ENCODE peak calls at places on chromosome 22, in eight cellular contexts. M is bronchial epithelial cell, B is astrocyte of the spinal cord, C is coronary artery, P is GM12865, F is left ventricle myocardium inferior, G is omental fat pad, E is HCT116. X is an unnamed sample.

GRCh38 chr22:48079505-48080295 is 1317.2 kb downstream of the TBC1D22A start:
- DNase-seq in M (no peak), B (no peak), C (no peak), P (no peak), F (no peak), G (no peak), E (no peak), X (no peak)

GRCh38 chr22:23574877-23575276 is 5.2 kb downstream of the IGLL1 start:
- DNase-seq in M (no peak), B (no peak), C (no peak), P (no peak), F (no peak), G (no peak), E (no peak), X (no peak)

GRCh38 chr22:36439481-36440271 is 41.8 kb downstream of the TXN2 start:
- DNase-seq in M (peak), B (peak), C (no peak), P (no peak), F (peak), G (no peak), E (no peak), X (peak)

GRCh38 chr22:49398115-49398514 is 429.6 kb downstream of the BRD1 start:
- DNase-seq in M (no peak), B (no peak), C (no peak), P (no peak), F (no peak), G (no peak), E (no peak), X (peak)

GRCh38 chr22:46377566-46378498 is 42.3 kb downstream of the TRMU start:
- DNase-seq in M (peak), B (no peak), C (no peak), P (no peak), F (no peak), G (no peak), E (peak), X (no peak)

GRCh38 chr22:41290262-41291221 is 4.6 kb upstream of the RANGAP1 start:
- DNase-seq in M (peak), B (peak), C (no peak), P (no peak), F (no peak), G (no peak), E (no peak), X (no peak)

GRCh38 chr22:45971389-45972028 is 5.5 kb downstream of the WNT7B start:
- DNase-seq in M (no peak), B (no peak), C (no peak), P (no peak), F (no peak), G (no peak), E (no peak), X (no peak)

GRCh38 chr22:48378673-48379072 is 1449.0 kb downstream of the BRD1 start:
- DNase-seq in M (no peak), B (no peak), C (peak), P (no peak), F (no peak), G (no peak), E (no peak), X (peak)

GRCh38 chr22:38218661-38219331 is 17.0 kb downstream of the MAFF start:
- DNase-seq in M (peak), B (peak), C (peak), P (peak), F (peak), G (peak), E (peak), X (peak)

GRCh38 chr22:37442537-37442936 is 15.3 kb upstream of the ELFN2 start:
- DNase-seq in M (peak), B (peak), C (no peak), P (peak), F (no peak), G (no peak), E (peak), X (no peak)

GRCh38 chr22:46044718-46045458 is 67.9 kb upstream of the WNT7B start:
- DNase-seq in M (no peak), B (no peak), C (peak), P (no peak), F (peak), G (peak), E (no peak), X (no peak)

GRCh38 chr22:35835998-35836691 is 118.5 kb downstream of the APOL5 start:
- DNase-seq in M (peak), B (peak), C (no peak), P (no peak), F (peak), G (no peak), E (peak), X (no peak)

GRCh38 chr22:46064966-46065666 is 85.2 kb upstream of the PPARA start:
- DNase-seq in M (no peak), B (peak), C (peak), P (no peak), F (peak), G (no peak), E (no peak), X (no peak)

GRCh38 chr22:39253427-39254070 is 8.8 kb upstream of the PDGFB start:
- DNase-seq in M (peak), B (peak), C (no peak), P (peak), F (peak), G (no peak), E (peak), X (no peak)

GRCh38 chr22:23193420-23193819 is 13.1 kb downstream of the BCR start:
- DNase-seq in M (no peak), B (no peak), C (no peak), P (no peak), F (no peak), G (no peak), E (no peak), X (no peak)

GRCh38 chr22:50507421-50507990 is at the start of gene LMF2:
- DNase-seq in M (peak), B (no peak), C (peak), P (no peak), F (peak), G (peak), E (no peak), X (peak)

GRCh38 chr22:47595122-47595521 is 832.7 kb downstream of the TBC1D22A start:
- DNase-seq in M (no peak), B (no peak), C (no peak), P (no peak), F (no peak), G (no peak), E (no peak), X (peak)

GRCh38 chr22:49626361-49627216 is 201.1 kb downstream of the BRD1 start:
- DNase-seq in M (no peak), B (no peak), C (no peak), P (no peak), F (no peak), G (no peak), E (no peak), X (no peak)

GRCh38 chr22:34414467-34415440 is 494.5 kb upstream of the LARGE1 start:
- DNase-seq in M (peak), B (no peak), C (no peak), P (peak), F (no peak), G (no peak), E (peak), X (no peak)

GRCh38 chr22:30212363-30212995 is 34.1 kb downstream of the LIF start:
- DNase-seq in M (peak), B (peak), C (no peak), P (no peak), F (no peak), G (peak), E (peak), X (no peak)
- TF ChIP-seq CTCF in M (no peak), B (peak), C (no peak), P (no peak), F (no peak), G (no peak), E (no peak), X (peak)

GRCh38 chr22:31730344-31730711 is 19.6 kb downstream of the PRR14L start:
- DNase-seq in M (no peak), B (no peak), C (no peak), P (no peak), F (no peak), G (no peak), E (no peak), X (no peak)
- TF ChIP-seq CTCF in M (peak), B (peak), C (no peak), P (no peak), F (no peak), G (no peak), E (no peak), X (no peak)

DNA sequence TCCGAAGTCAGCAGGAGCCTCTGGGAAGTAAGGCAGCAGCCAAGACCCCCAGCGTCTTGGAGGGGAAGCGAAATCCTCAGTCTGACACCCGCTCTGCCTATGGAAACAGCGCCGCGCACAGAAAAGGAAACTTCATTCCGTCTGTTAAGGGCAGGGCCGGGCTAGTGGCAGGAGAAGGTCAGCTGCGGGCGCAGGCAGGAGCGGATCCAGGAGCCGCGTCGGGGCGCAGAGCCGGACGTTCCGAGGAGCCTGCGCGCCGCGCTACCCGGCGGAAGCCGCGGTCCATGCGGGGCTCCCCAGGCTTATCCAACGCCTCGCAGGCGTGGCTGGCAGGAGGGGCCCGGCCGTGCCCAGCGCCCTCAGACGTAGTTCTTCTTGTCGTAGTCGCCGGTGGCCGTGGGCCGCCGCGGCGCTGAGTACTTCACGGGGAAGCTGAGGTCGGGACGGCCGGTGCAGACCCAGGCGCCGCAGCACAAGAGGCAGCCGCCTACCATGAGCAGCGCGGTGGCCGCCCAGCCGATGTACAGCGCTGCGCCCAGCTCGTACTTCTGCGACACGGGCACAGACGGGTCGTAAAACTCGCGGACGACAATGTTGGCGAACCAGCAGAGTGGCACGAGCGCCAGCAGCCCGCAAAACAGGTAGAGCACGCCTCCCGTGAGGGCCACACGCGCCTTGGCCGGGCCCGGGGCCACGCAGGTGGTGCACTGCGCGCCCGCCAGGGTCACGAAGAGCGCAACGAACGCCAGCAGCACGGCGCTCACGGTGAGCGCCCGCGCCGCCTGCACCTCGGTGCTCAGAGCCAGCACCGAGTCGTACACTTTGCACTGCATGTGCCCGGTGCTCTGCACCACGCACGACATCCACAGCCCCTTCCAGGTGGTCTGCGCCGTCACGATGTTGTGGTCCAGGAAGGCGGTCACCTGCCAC is 705 bp downstream of the CLDN5 start:
- DNase-seq in M (no peak), B (peak), C (no peak), P (peak), F (no peak), G (no peak), E (no peak), X (no peak)
- TF ChIP-seq CTCF in M (peak), B (no peak), C (no peak), P (no peak), F (peak), G (no peak), E (no peak), X (no peak)

GRCh38 chr22:25100972-25101371 is 98.7 kb upstream of the CRYBB3 start:
- DNase-seq in M (no peak), B (no peak), C (no peak), P (no peak), F (no peak), G (no peak), E (no peak), X (no peak)
- TF ChIP-seq CTCF in M (no peak), B (no peak), C (no peak), P (no peak), F (no peak), G (no peak), E (no peak), X (no peak)

DNA sequence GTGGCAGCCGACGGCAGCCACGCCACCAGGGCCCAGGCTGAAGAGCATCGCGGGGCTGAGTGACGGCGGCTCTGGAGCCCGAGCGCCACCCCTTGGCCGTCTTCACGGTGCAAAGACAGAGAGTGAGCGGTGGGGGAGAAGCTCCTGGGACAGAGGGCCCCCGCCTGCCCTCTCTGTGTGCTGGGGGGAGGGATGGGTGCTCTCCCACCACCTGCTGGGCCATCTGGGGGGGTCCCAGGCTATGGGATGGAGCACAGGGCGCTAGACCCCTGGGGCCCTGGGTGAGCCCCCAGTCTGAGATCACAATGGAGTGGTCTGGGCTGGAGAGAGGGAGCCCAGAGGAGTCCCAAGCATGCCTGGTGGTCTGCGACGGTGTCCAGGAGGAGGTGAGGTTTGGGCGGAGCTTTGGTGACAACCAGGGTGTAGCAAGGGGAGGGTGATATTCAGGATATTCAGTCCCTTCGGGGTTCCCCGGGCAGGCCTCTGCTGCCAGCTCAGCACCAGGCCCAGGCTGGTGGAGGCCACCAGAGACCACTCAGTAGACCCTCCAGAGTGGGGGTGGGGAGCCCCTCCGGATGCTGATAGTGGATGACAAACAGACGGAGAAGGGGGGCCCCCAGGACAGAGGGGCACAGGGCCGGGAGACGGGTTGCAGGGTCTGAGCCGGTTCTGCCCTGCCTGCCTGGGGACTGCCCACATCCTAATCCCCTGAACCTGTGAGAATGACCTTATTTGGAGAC is 78.1 kb upstream of the PRR5 start:
- DNase-seq in M (peak), B (no peak), C (no peak), P (peak), F (no peak), G (no peak), E (no peak), X (peak)
- TF ChIP-seq CTCF in M (peak), B (peak), C (no peak), P (peak), F (peak), G (no peak), E (peak), X (peak)

DNA sequence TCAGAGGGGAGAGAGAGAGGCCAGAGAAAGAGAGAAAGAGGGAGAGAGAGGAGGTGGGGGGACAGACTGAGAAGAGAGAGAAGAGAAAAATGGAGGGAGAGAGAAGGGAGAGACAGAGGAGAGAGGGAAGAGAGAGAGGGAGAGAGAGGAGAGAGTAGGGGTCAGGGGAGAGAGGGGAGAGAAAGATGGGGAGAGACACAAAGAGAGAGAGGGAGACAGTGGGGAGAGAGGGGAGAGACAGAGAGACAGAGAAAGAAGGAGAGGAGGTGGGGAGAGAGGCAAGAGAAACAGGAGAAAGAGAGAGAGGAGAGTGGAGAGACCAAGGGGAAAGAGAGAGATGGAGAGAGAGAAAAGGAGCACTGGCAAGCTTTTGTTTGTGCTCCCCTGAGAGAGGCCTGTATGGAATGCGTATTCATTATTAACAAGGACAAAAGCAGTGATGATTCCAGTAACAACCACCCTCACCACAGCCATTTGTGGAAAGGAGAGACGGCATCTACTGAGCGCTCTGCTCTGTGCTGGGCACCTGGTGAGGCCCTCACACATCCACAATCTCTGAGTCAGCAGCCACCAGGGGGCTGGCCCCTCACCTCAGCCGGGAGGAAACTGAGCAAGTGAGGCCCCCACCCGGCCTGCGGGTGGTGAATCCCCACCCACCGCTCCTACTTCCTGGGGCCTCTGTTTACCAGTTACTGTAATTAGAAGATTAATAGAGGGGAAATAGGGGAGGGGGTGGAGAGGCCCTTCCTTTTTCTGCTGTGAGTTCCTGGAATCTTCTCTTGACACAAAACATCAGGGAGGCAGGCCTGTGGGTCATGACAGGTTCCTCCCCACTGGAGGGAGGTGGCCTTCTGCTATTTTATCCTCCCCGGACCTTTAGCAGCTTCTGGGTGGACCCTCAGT is 14.7 kb upstream of the MIAT start:
- DNase-seq in M (no peak), B (peak), C (no peak), P (peak), F (peak), G (no peak), E (no peak), X (no peak)
- TF ChIP-seq CTCF in M (no peak), B (no peak), C (no peak), P (peak), F (peak), G (no peak), E (no peak), X (no peak)

X was measured in osteocyte.